ENCODE peak calls at places on chromosomes 16 and 17, in nine cellular contexts. One of them, this sample, is unnamed.

GRCh38 chr16:65510850-65511249 is 389.0 kb upstream of the CDH11 start:
- DNase-seq in neural crest cell: no peak
- DNase-seq in GM12865: no peak
- DNase-seq in PC-3: no peak
- DNase-seq in heart right ventricle: no peak
- DNase-seq in brain microvascular endothelial cell: peak; percentile 95
- DNase-seq in ovary: no peak
- DNase-seq in left ventricle myocardium inferior: no peak
- DNase-seq in body of pancreas: no peak
- DNase-seq in this sample: no peak

GRCh38 chr16:21197115-21197514 is 14.3 kb downstream of the ZP2 start:
- DNase-seq in neural crest cell: no peak
- DNase-seq in GM12865: no peak
- DNase-seq in PC-3: no peak
- DNase-seq in heart right ventricle: no peak
- DNase-seq in brain microvascular endothelial cell: no peak
- DNase-seq in ovary: no peak
- DNase-seq in left ventricle myocardium inferior: no peak
- DNase-seq in body of pancreas: no peak
- DNase-seq in this sample: no peak

GRCh38 chr17:2777242-2777867 is 18.9 kb upstream of the RAP1GAP2 start:
- DNase-seq in neural crest cell: no peak
- DNase-seq in GM12865: no peak
- DNase-seq in PC-3: no peak
- DNase-seq in heart right ventricle: no peak
- DNase-seq in brain microvascular endothelial cell: no peak
- DNase-seq in ovary: no peak
- DNase-seq in left ventricle myocardium inferior: no peak
- DNase-seq in body of pancreas: no peak
- DNase-seq in this sample: no peak

GRCh38 chr16:87461466-87461975 is 31.3 kb downstream of the ZCCHC14 start:
- DNase-seq in neural crest cell: peak; percentile 6
- DNase-seq in GM12865: peak; percentile 71
- DNase-seq in PC-3: peak; percentile 95
- DNase-seq in heart right ventricle: peak; percentile 68
- DNase-seq in brain microvascular endothelial cell: no peak
- DNase-seq in ovary: no peak
- DNase-seq in left ventricle myocardium inferior: peak; percentile 45
- DNase-seq in body of pancreas: peak; percentile 99
- DNase-seq in this sample: peak; percentile 30

GRCh38 chr17:68777243-68777855 is 176.2 kb upstream of the FAM20A start:
- DNase-seq in neural crest cell: peak; percentile 72
- DNase-seq in GM12865: peak; percentile 50
- DNase-seq in PC-3: peak; percentile 83
- DNase-seq in heart right ventricle: peak; percentile 75
- DNase-seq in brain microvascular endothelial cell: peak; percentile 71
- DNase-seq in ovary: no peak
- DNase-seq in left ventricle myocardium inferior: peak; percentile 35
- DNase-seq in body of pancreas: peak; percentile 64
- DNase-seq in this sample: peak; percentile 37

GRCh38 chr17:82103588-82104451 is 5.8 kb upstream of the FASN start:
- DNase-seq in neural crest cell: peak; percentile 38
- DNase-seq in GM12865: no peak
- DNase-seq in PC-3: peak; percentile 60
- DNase-seq in heart right ventricle: no peak
- DNase-seq in brain microvascular endothelial cell: no peak
- DNase-seq in ovary: peak; percentile 79
- DNase-seq in left ventricle myocardium inferior: no peak
- DNase-seq in body of pancreas: peak; percentile 78
- DNase-seq in this sample: no peak

GRCh38 chr16:35637683-35638082 is 2178.3 kb downstream of the TP53TG3F start:
- DNase-seq in neural crest cell: no peak
- DNase-seq in GM12865: no peak
- DNase-seq in PC-3: no peak
- DNase-seq in heart right ventricle: no peak
- DNase-seq in brain microvascular endothelial cell: no peak
- DNase-seq in ovary: no peak
- DNase-seq in left ventricle myocardium inferior: no peak
- DNase-seq in body of pancreas: no peak
- DNase-seq in this sample: no peak

GRCh38 chr17:50169121-50169764 is 3.4 kb downstream of the SGCA start:
- DNase-seq in neural crest cell: peak; percentile 63
- DNase-seq in GM12865: peak; percentile 82
- DNase-seq in PC-3: peak; percentile 80
- DNase-seq in heart right ventricle: peak; percentile 57
- DNase-seq in brain microvascular endothelial cell: no peak
- DNase-seq in ovary: peak; percentile 78
- DNase-seq in left ventricle myocardium inferior: no peak
- DNase-seq in body of pancreas: peak; percentile 57
- DNase-seq in this sample: peak; percentile 71

GRCh38 chr16:10322723-10323527 is 62.9 kb upstream of the ATF7IP2 start:
- DNase-seq in neural crest cell: no peak
- DNase-seq in GM12865: no peak
- DNase-seq in PC-3: no peak
- DNase-seq in heart right ventricle: no peak
- DNase-seq in brain microvascular endothelial cell: no peak
- DNase-seq in ovary: no peak
- DNase-seq in left ventricle myocardium inferior: no peak
- DNase-seq in body of pancreas: no peak
- DNase-seq in this sample: no peak

GRCh38 chr16:85696761-85697160 is 8.0 kb upstream of the GINS2 start:
- DNase-seq in neural crest cell: no peak
- DNase-seq in GM12865: no peak
- DNase-seq in PC-3: no peak
- DNase-seq in heart right ventricle: no peak
- DNase-seq in brain microvascular endothelial cell: no peak
- DNase-seq in ovary: no peak
- DNase-seq in left ventricle myocardium inferior: no peak
- DNase-seq in body of pancreas: no peak
- DNase-seq in this sample: no peak

GRCh38 chr16:20740007-20740883 is 1.4 kb downstream of the THUMPD1 start:
- DNase-seq in neural crest cell: no peak
- DNase-seq in GM12865: peak; percentile 40
- DNase-seq in PC-3: peak; percentile 37
- DNase-seq in heart right ventricle: no peak
- DNase-seq in brain microvascular endothelial cell: peak; percentile 3
- DNase-seq in ovary: peak; percentile 26
- DNase-seq in left ventricle myocardium inferior: no peak
- DNase-seq in body of pancreas: peak; percentile 31
- DNase-seq in this sample: peak; percentile 48

DNA sequence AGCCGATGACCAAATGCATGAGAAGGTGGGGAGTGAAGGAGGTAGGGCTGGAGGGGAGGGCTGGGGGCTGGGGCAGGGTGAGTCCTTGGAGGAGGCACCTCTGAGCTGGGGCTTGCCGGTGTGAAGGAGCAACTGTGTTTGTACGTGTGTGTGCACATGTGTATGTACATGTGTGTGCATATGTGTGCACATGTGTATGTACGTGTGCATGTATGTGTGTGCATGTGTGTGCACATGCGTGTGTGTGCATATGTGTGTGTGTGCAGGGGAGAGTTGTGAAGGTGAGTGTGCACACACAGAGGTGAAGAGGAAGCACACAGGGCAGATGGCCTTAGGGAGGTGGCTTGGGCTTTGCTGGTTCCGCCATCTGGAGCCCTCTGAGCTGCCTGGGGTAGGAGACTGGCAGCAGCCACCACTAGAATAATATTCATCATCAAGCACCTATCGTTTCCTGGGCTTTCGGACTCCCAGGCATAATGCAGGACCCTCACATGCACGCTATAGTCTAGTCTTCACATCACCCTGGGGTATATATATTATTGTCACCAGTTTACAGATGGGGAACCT is 120.9 kb upstream of the CDC42EP4 start:
- DNase-seq in neural crest cell: no peak
- DNase-seq in GM12865: no peak
- DNase-seq in PC-3: no peak
- DNase-seq in heart right ventricle: no peak
- DNase-seq in brain microvascular endothelial cell: no peak
- DNase-seq in ovary: no peak
- DNase-seq in left ventricle myocardium inferior: no peak
- DNase-seq in body of pancreas: no peak
- DNase-seq in this sample: no peak
- TF ChIP-seq CTCF in neural crest cell: no peak
- TF ChIP-seq CTCF in GM12865: no peak
- TF ChIP-seq CTCF in PC-3: no peak
- TF ChIP-seq CTCF in heart right ventricle: no peak
- TF ChIP-seq CTCF in brain microvascular endothelial cell: no peak
- TF ChIP-seq CTCF in ovary: no peak
- TF ChIP-seq CTCF in left ventricle myocardium inferior: no peak
- TF ChIP-seq CTCF in body of pancreas: no peak
- TF ChIP-seq CTCF in this sample: no peak

DNA sequence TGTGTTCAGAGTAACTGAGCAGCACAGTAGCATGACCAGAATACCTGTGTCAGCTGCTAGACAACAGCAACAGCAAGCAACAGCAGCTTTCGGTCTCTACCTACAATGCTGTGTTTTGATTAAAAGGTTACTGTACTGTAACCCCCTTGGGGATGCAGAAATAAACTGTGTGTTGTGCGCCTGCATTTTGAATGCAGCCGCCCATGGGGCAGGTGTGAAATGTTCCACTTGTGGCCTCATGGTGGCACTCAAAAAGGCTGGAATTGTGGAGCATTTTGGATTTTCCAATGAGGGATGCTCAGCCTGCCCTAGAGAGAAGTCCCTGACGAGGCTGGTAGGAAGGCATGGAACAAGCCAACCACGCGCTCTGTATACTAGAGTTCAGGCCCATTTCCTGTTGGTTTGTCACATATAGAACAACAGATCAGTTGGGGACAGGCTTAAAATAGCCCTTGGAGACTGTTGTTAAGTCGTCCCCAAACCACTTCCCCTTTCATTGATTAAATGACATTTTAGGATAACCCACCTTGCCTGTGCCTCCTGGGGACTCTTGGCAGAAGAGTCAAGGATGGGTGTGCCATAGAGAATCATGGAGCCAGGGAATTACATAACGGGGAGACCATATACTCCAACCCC is 27.1 kb downstream of the SCPEP1 start:
- DNase-seq in neural crest cell: no peak
- DNase-seq in GM12865: peak; percentile 87
- DNase-seq in PC-3: peak; percentile 51
- DNase-seq in heart right ventricle: no peak
- DNase-seq in brain microvascular endothelial cell: no peak
- DNase-seq in ovary: no peak
- DNase-seq in left ventricle myocardium inferior: no peak
- DNase-seq in body of pancreas: peak; percentile 23
- DNase-seq in this sample: no peak
- TF ChIP-seq CTCF in neural crest cell: peak; percentile 31
- TF ChIP-seq CTCF in GM12865: peak; percentile 12
- TF ChIP-seq CTCF in PC-3: peak; percentile 75
- TF ChIP-seq CTCF in heart right ventricle: peak; percentile 41
- TF ChIP-seq CTCF in brain microvascular endothelial cell: peak; percentile 18
- TF ChIP-seq CTCF in ovary: no peak
- TF ChIP-seq CTCF in left ventricle myocardium inferior: peak; percentile 53
- TF ChIP-seq CTCF in body of pancreas: peak; percentile 43
- TF ChIP-seq CTCF in this sample: no peak

GRCh38 chr16:12484426-12484825 is 319.3 kb downstream of the CPPED1 start:
- DNase-seq in neural crest cell: no peak
- DNase-seq in GM12865: no peak
- DNase-seq in PC-3: no peak
- DNase-seq in heart right ventricle: no peak
- DNase-seq in brain microvascular endothelial cell: no peak
- DNase-seq in ovary: no peak
- DNase-seq in left ventricle myocardium inferior: no peak
- DNase-seq in body of pancreas: no peak
- DNase-seq in this sample: no peak

GRCh38 chr16:12482821-12483220 is 320.9 kb downstream of the CPPED1 start:
- DNase-seq in neural crest cell: no peak
- DNase-seq in GM12865: no peak
- DNase-seq in PC-3: no peak
- DNase-seq in heart right ventricle: no peak
- DNase-seq in brain microvascular endothelial cell: no peak
- DNase-seq in ovary: no peak
- DNase-seq in left ventricle myocardium inferior: no peak
- DNase-seq in body of pancreas: no peak
- DNase-seq in this sample: no peak

GRCh38 chr16:12485425-12485824 is 318.3 kb downstream of the CPPED1 start:
- DNase-seq in neural crest cell: no peak
- DNase-seq in GM12865: no peak
- DNase-seq in PC-3: no peak
- DNase-seq in heart right ventricle: no peak
- DNase-seq in brain microvascular endothelial cell: no peak
- DNase-seq in ovary: no peak
- DNase-seq in left ventricle myocardium inferior: no peak
- DNase-seq in body of pancreas: no peak
- DNase-seq in this sample: no peak

GRCh38 chr16:12484987-12485386 is 318.7 kb downstream of the CPPED1 start:
- DNase-seq in neural crest cell: no peak
- DNase-seq in GM12865: no peak
- DNase-seq in PC-3: no peak
- DNase-seq in heart right ventricle: no peak
- DNase-seq in brain microvascular endothelial cell: no peak
- DNase-seq in ovary: no peak
- DNase-seq in left ventricle myocardium inferior: no peak
- DNase-seq in body of pancreas: peak; percentile 63
- DNase-seq in this sample: no peak

DNA sequence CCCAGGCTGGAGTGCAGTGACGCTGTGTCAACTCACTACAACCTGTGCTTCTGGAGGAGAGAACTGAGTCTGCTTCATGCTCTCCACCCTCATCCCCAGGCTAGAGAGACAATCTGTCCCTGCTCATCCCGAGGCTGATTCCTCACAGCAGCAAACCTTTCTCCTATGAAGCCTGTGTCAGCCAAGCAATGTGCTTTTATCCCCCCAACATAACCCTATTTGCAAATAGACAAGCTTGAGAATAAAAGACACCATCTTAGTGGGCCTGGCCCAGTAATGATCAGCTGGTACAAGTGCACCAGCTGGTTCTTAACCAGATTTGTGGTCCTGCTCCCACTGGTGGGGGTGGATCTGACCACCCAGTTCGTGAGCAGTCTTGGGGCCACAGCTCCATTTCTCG is 322.8 kb downstream of the CPPED1 start:
- DNase-seq in neural crest cell: no peak
- DNase-seq in GM12865: no peak
- DNase-seq in PC-3: no peak
- DNase-seq in heart right ventricle: no peak
- DNase-seq in brain microvascular endothelial cell: no peak
- DNase-seq in ovary: no peak
- DNase-seq in left ventricle myocardium inferior: no peak
- DNase-seq in body of pancreas: no peak
- DNase-seq in this sample: no peak
- TF ChIP-seq CTCF in neural crest cell: no peak
- TF ChIP-seq CTCF in GM12865: no peak
- TF ChIP-seq CTCF in PC-3: no peak
- TF ChIP-seq CTCF in heart right ventricle: no peak
- TF ChIP-seq CTCF in brain microvascular endothelial cell: no peak
- TF ChIP-seq CTCF in ovary: no peak
- TF ChIP-seq CTCF in left ventricle myocardium inferior: no peak
- TF ChIP-seq CTCF in body of pancreas: no peak
- TF ChIP-seq CTCF in this sample: no peak

GRCh38 chr16:3264137-3265036 is 8.0 kb upstream of the MEFV start:
- DNase-seq in neural crest cell: peak; percentile 96
- DNase-seq in GM12865: peak; percentile 99
- DNase-seq in PC-3: peak; percentile 94
- DNase-seq in heart right ventricle: peak; percentile 96
- DNase-seq in brain microvascular endothelial cell: peak; percentile 98
- DNase-seq in ovary: peak; percentile 97
- DNase-seq in left ventricle myocardium inferior: peak; percentile 96
- DNase-seq in body of pancreas: peak; percentile 92
- DNase-seq in this sample: peak; percentile 99
- TF ChIP-seq CTCF in neural crest cell: peak; percentile 50
- TF ChIP-seq CTCF in GM12865: peak; percentile 36
- TF ChIP-seq CTCF in PC-3: no peak
- TF ChIP-seq CTCF in heart right ventricle: peak; percentile 26
- TF ChIP-seq CTCF in brain microvascular endothelial cell: peak; percentile 50
- TF ChIP-seq CTCF in ovary: peak; percentile 26
- TF ChIP-seq CTCF in left ventricle myocardium inferior: peak; percentile 43
- TF ChIP-seq CTCF in body of pancreas: peak; percentile 56
- TF ChIP-seq CTCF in this sample: no peak

GRCh38 chr17:79912552-79913330 is 73.5 kb upstream of the CBX4 start:
- DNase-seq in neural crest cell: no peak
- DNase-seq in GM12865: no peak
- DNase-seq in PC-3: no peak
- DNase-seq in heart right ventricle: no peak
- DNase-seq in brain microvascular endothelial cell: no peak
- DNase-seq in ovary: no peak
- DNase-seq in left ventricle myocardium inferior: no peak
- DNase-seq in body of pancreas: no peak
- DNase-seq in this sample: no peak
- TF ChIP-seq CTCF in neural crest cell: no peak
- TF ChIP-seq CTCF in GM12865: no peak
- TF ChIP-seq CTCF in PC-3: no peak
- TF ChIP-seq CTCF in heart right ventricle: no peak
- TF ChIP-seq CTCF in brain microvascular endothelial cell: no peak
- TF ChIP-seq CTCF in ovary: no peak
- TF ChIP-seq CTCF in left ventricle myocardium inferior: no peak
- TF ChIP-seq CTCF in body of pancreas: no peak
- TF ChIP-seq CTCF in this sample: no peak